ENCODE peak calls at places on chromosomes 11 and 22, in nine cellular contexts. One of them, this sample, is unnamed.

GRCh38 chr22:17063372-17064106 is 21.3 kb upstream of the IL17RA start:
- DNase-seq in type B pancreatic cell: no peak
- DNase-seq in C1 segment of cervical spinal cord: no peak
- DNase-seq in skeletal muscle cell: no peak
- DNase-seq in NCI-H1092 treated with DMSO at 0.1 percent for 48 hours: no peak
- DNase-seq in memory B cell: no peak
- DNase-seq in activated naive CD8-positive, alpha-beta T cell treated with anti-CD3 and anti-CD28 coated beads, Interleukin-2, amount 10 ng/mL, durations not matched to agents 7 days and 5 days: no peak
- DNase-seq in NCI-H345: no peak
- DNase-seq in substantia nigra: no peak
- DNase-seq in this sample: no peak

GRCh38 chr22:26283330-26283729 is 114.1 kb downstream of the SEZ6L start:
- DNase-seq in type B pancreatic cell: no peak
- DNase-seq in C1 segment of cervical spinal cord: no peak
- DNase-seq in skeletal muscle cell: no peak
- DNase-seq in NCI-H1092 treated with DMSO at 0.1 percent for 48 hours: no peak
- DNase-seq in memory B cell: no peak
- DNase-seq in activated naive CD8-positive, alpha-beta T cell treated with anti-CD3 and anti-CD28 coated beads, Interleukin-2, amount 10 ng/mL, durations not matched to agents 7 days and 5 days: no peak
- DNase-seq in NCI-H345: no peak
- DNase-seq in substantia nigra: no peak
- DNase-seq in this sample: no peak

GRCh38 chr11:1936781-1937615 is 10.1 kb upstream of the MRPL23 start:
- DNase-seq in type B pancreatic cell: peak
- DNase-seq in C1 segment of cervical spinal cord: no peak
- DNase-seq in skeletal muscle cell: no peak
- DNase-seq in NCI-H1092 treated with DMSO at 0.1 percent for 48 hours: no peak
- DNase-seq in memory B cell: no peak
- DNase-seq in activated naive CD8-positive, alpha-beta T cell treated with anti-CD3 and anti-CD28 coated beads, Interleukin-2, amount 10 ng/mL, durations not matched to agents 7 days and 5 days: peak
- DNase-seq in NCI-H345: no peak
- DNase-seq in substantia nigra: no peak
- DNase-seq in this sample: no peak

GRCh38 chr22:44088976-44089570 is 65.0 kb downstream of the PARVB start:
- DNase-seq in type B pancreatic cell: no peak
- DNase-seq in C1 segment of cervical spinal cord: no peak
- DNase-seq in skeletal muscle cell: no peak
- DNase-seq in NCI-H1092 treated with DMSO at 0.1 percent for 48 hours: no peak
- DNase-seq in memory B cell: no peak
- DNase-seq in activated naive CD8-positive, alpha-beta T cell treated with anti-CD3 and anti-CD28 coated beads, Interleukin-2, amount 10 ng/mL, durations not matched to agents 7 days and 5 days: no peak
- DNase-seq in NCI-H345: no peak
- DNase-seq in substantia nigra: no peak
- DNase-seq in this sample: no peak

GRCh38 chr11:57345555-57346151 is 7.5 kb downstream of the P2RX3 start:
- DNase-seq in type B pancreatic cell: no peak
- DNase-seq in C1 segment of cervical spinal cord: peak
- DNase-seq in skeletal muscle cell: no peak
- DNase-seq in NCI-H1092 treated with DMSO at 0.1 percent for 48 hours: peak
- DNase-seq in memory B cell: peak
- DNase-seq in activated naive CD8-positive, alpha-beta T cell treated with anti-CD3 and anti-CD28 coated beads, Interleukin-2, amount 10 ng/mL, durations not matched to agents 7 days and 5 days: peak
- DNase-seq in NCI-H345: peak
- DNase-seq in substantia nigra: no peak
- DNase-seq in this sample: peak

GRCh38 chr22:26592368-26593015 is 2.6 kb upstream of the TPST2 start:
- DNase-seq in type B pancreatic cell: no peak
- DNase-seq in C1 segment of cervical spinal cord: no peak
- DNase-seq in skeletal muscle cell: no peak
- DNase-seq in NCI-H1092 treated with DMSO at 0.1 percent for 48 hours: no peak
- DNase-seq in memory B cell: no peak
- DNase-seq in activated naive CD8-positive, alpha-beta T cell treated with anti-CD3 and anti-CD28 coated beads, Interleukin-2, amount 10 ng/mL, durations not matched to agents 7 days and 5 days: peak
- DNase-seq in NCI-H345: no peak
- DNase-seq in substantia nigra: no peak
- DNase-seq in this sample: no peak

GRCh38 chr22:50303848-50304527 is 3.5 kb downstream of the PLXNB2 start:
- DNase-seq in type B pancreatic cell: no peak
- DNase-seq in C1 segment of cervical spinal cord: peak
- DNase-seq in skeletal muscle cell: no peak
- DNase-seq in NCI-H1092 treated with DMSO at 0.1 percent for 48 hours: no peak
- DNase-seq in memory B cell: no peak
- DNase-seq in activated naive CD8-positive, alpha-beta T cell treated with anti-CD3 and anti-CD28 coated beads, Interleukin-2, amount 10 ng/mL, durations not matched to agents 7 days and 5 days: no peak
- DNase-seq in NCI-H345: no peak
- DNase-seq in substantia nigra: peak
- DNase-seq in this sample: no peak

GRCh38 chr22:46122980-46123693 is 27.2 kb upstream of the PPARA start:
- DNase-seq in type B pancreatic cell: no peak
- DNase-seq in C1 segment of cervical spinal cord: no peak
- DNase-seq in skeletal muscle cell: no peak
- DNase-seq in NCI-H1092 treated with DMSO at 0.1 percent for 48 hours: no peak
- DNase-seq in memory B cell: no peak
- DNase-seq in activated naive CD8-positive, alpha-beta T cell treated with anti-CD3 and anti-CD28 coated beads, Interleukin-2, amount 10 ng/mL, durations not matched to agents 7 days and 5 days: no peak
- DNase-seq in NCI-H345: no peak
- DNase-seq in substantia nigra: no peak
- DNase-seq in this sample: no peak

GRCh38 chr11:46369458-46370152 is 11.9 kb upstream of the MDK start:
- DNase-seq in type B pancreatic cell: no peak
- DNase-seq in C1 segment of cervical spinal cord: no peak
- DNase-seq in skeletal muscle cell: no peak
- DNase-seq in NCI-H1092 treated with DMSO at 0.1 percent for 48 hours: peak
- DNase-seq in memory B cell: no peak
- DNase-seq in activated naive CD8-positive, alpha-beta T cell treated with anti-CD3 and anti-CD28 coated beads, Interleukin-2, amount 10 ng/mL, durations not matched to agents 7 days and 5 days: peak
- DNase-seq in NCI-H345: peak
- DNase-seq in substantia nigra: no peak
- DNase-seq in this sample: peak

GRCh38 chr11:59193741-59194140 is 19.0 kb downstream of the MPEG1 start:
- DNase-seq in type B pancreatic cell: no peak
- DNase-seq in C1 segment of cervical spinal cord: no peak
- DNase-seq in skeletal muscle cell: no peak
- DNase-seq in NCI-H1092 treated with DMSO at 0.1 percent for 48 hours: no peak
- DNase-seq in memory B cell: no peak
- DNase-seq in activated naive CD8-positive, alpha-beta T cell treated with anti-CD3 and anti-CD28 coated beads, Interleukin-2, amount 10 ng/mL, durations not matched to agents 7 days and 5 days: no peak
- DNase-seq in NCI-H345: no peak
- DNase-seq in substantia nigra: no peak
- DNase-seq in this sample: no peak

GRCh38 chr11:34021977-34022735 is 29.4 kb upstream of the CAPRIN1 start:
- DNase-seq in type B pancreatic cell: no peak
- DNase-seq in C1 segment of cervical spinal cord: no peak
- DNase-seq in skeletal muscle cell: no peak
- DNase-seq in NCI-H1092 treated with DMSO at 0.1 percent for 48 hours: no peak
- DNase-seq in memory B cell: no peak
- DNase-seq in activated naive CD8-positive, alpha-beta T cell treated with anti-CD3 and anti-CD28 coated beads, Interleukin-2, amount 10 ng/mL, durations not matched to agents 7 days and 5 days: no peak
- DNase-seq in NCI-H345: no peak
- DNase-seq in substantia nigra: no peak
- DNase-seq in this sample: no peak

GRCh38 chr11:95556342-95557151 is 233.0 kb downstream of the FAM76B start:
- DNase-seq in type B pancreatic cell: no peak
- DNase-seq in C1 segment of cervical spinal cord: no peak
- DNase-seq in skeletal muscle cell: peak
- DNase-seq in NCI-H1092 treated with DMSO at 0.1 percent for 48 hours: no peak
- DNase-seq in memory B cell: no peak
- DNase-seq in activated naive CD8-positive, alpha-beta T cell treated with anti-CD3 and anti-CD28 coated beads, Interleukin-2, amount 10 ng/mL, durations not matched to agents 7 days and 5 days: no peak
- DNase-seq in NCI-H345: no peak
- DNase-seq in substantia nigra: no peak
- DNase-seq in this sample: no peak

GRCh38 chr11:132858203-132858602 is 674.1 kb downstream of the OPCML start:
- DNase-seq in type B pancreatic cell: no peak
- DNase-seq in C1 segment of cervical spinal cord: no peak
- DNase-seq in skeletal muscle cell: peak
- DNase-seq in NCI-H1092 treated with DMSO at 0.1 percent for 48 hours: no peak
- DNase-seq in memory B cell: no peak
- DNase-seq in activated naive CD8-positive, alpha-beta T cell treated with anti-CD3 and anti-CD28 coated beads, Interleukin-2, amount 10 ng/mL, durations not matched to agents 7 days and 5 days: no peak
- DNase-seq in NCI-H345: no peak
- DNase-seq in substantia nigra: no peak
- DNase-seq in this sample: no peak

GRCh38 chr11:13292970-13293369 is 15.4 kb downstream of the BMAL1 start:
- DNase-seq in type B pancreatic cell: no peak
- DNase-seq in C1 segment of cervical spinal cord: no peak
- DNase-seq in skeletal muscle cell: no peak
- DNase-seq in NCI-H1092 treated with DMSO at 0.1 percent for 48 hours: no peak
- DNase-seq in memory B cell: no peak
- DNase-seq in activated naive CD8-positive, alpha-beta T cell treated with anti-CD3 and anti-CD28 coated beads, Interleukin-2, amount 10 ng/mL, durations not matched to agents 7 days and 5 days: no peak
- DNase-seq in NCI-H345: no peak
- DNase-seq in substantia nigra: no peak
- DNase-seq in this sample: no peak

GRCh38 chr22:27845603-27846100 is 44.1 kb upstream of the MN1 start:
- DNase-seq in type B pancreatic cell: no peak
- DNase-seq in C1 segment of cervical spinal cord: no peak
- DNase-seq in skeletal muscle cell: no peak
- DNase-seq in NCI-H1092 treated with DMSO at 0.1 percent for 48 hours: no peak
- DNase-seq in memory B cell: no peak
- DNase-seq in activated naive CD8-positive, alpha-beta T cell treated with anti-CD3 and anti-CD28 coated beads, Interleukin-2, amount 10 ng/mL, durations not matched to agents 7 days and 5 days: no peak
- DNase-seq in NCI-H345: no peak
- DNase-seq in substantia nigra: no peak
- DNase-seq in this sample: no peak